ENCODE peak calls at places on chromosomes 7 and 10, in five cellular contexts. M is naive thymus-derived CD4-positive, alpha-beta T cell; H is SK-N-SH; S is left lung; K is A549. R is an unnamed sample.

GRCh38 chr10:97844672-97845071 is 5.0 kb upstream of the GOLGA7B start:
- DNase-seq in S (no peak), M (no peak), K (no peak), H (no peak), R (no peak)

GRCh38 chr10:29590598-29591415 is 44.0 kb downstream of the SVIL start:
- DNase-seq in M (peak), H (peak), K (peak), S (no peak), R (no peak)

GRCh38 chr10:80498833-80499671 is 38.6 kb upstream of the SH2D4B start:
- DNase-seq in M (no peak), H (no peak), K (peak), S (peak), R (peak)

GRCh38 chr10:44180321-44181154 is 204.4 kb downstream of the CXCL12 start:
- DNase-seq in S (no peak), M (no peak), H (no peak), K (no peak), R (no peak)

GRCh38 chr10:102629661-102630614 is 14.3 kb upstream of the TRIM8 start:
- DNase-seq in H (no peak), S (no peak), K (peak), M (no peak), R (peak)

GRCh38 chr10:79184141-79184625 is 115.4 kb downstream of the ZMIZ1 start:
- DNase-seq in H (peak), K (peak), S (peak), M (no peak), R (peak)

GRCh38 chr7:116193329-116194087 is 16.8 kb upstream of the TES start:
- DNase-seq in H (no peak), K (no peak), M (no peak), S (no peak), R (no peak)

GRCh38 chr10:17348111-17349008 is 106.0 kb downstream of the ST8SIA6 start:
- DNase-seq in K (peak), H (peak), M (no peak), S (peak), R (peak)

GRCh38 chr10:48545462-48546145 is 59.3 kb downstream of the ARHGAP22 start:
- DNase-seq in H (peak), S (no peak), M (no peak), K (no peak), R (no peak)

GRCh38 chr10:126843299-126843934 is 61.8 kb upstream of the DOCK1 start:
- DNase-seq in M (no peak), K (no peak), H (no peak), S (no peak), R (no peak)

GRCh38 chr7:93245525-93246432 is 13.6 kb downstream of the VPS50 start:
- DNase-seq in S (no peak), K (peak), H (peak), M (peak), R (no peak)

GRCh38 chr10:96904648-96905047 is 72.5 kb downstream of the LCOR start:
- DNase-seq in H (no peak), S (no peak), M (no peak), K (no peak), R (no peak)

GRCh38 chr10:74328388-74328787 is 177.4 kb downstream of the ADK start:
- DNase-seq in H (no peak), S (no peak), K (no peak), M (no peak), R (no peak)

GRCh38 chr7:44257618-44258422 is 57.0 kb downstream of the YKT6 start:
- DNase-seq in H (peak), S (peak), M (peak), K (peak), R (peak)

GRCh38 chr10:88027570-88027969 is 164.1 kb downstream of the PTEN start:
- DNase-seq in M (no peak), H (no peak), S (peak), K (no peak), R (no peak)

GRCh38 chr7:19290936-19291335 is 145.7 kb upstream of the FERD3L start:
- DNase-seq in M (no peak), H (no peak), S (no peak), K (no peak), R (no peak)

GRCh38 chr7:149494738-149495368 is 2.8 kb downstream of the ZNF746 start:
- DNase-seq in H (no peak), M (no peak), K (peak), S (no peak), R (peak)

GRCh38 chr7:7443951-7444350 is 91.7 kb downstream of the COL28A1 start:
- DNase-seq in K (no peak), S (no peak), M (no peak), H (no peak), R (no peak)

GRCh38 chr10:75283150-75284096 is 47.7 kb upstream of the COMTD1 start:
- DNase-seq in M (no peak), K (no peak), H (no peak), S (no peak), R (no peak)

GRCh38 chr10:69247313-69247710 is 27.2 kb downstream of the HKDC1 start:
- DNase-seq in M (no peak), H (no peak), S (no peak), K (no peak), R (no peak)

GRCh38 chr7:78226059-78226658 is 427.6 kb downstream of the PHTF2 start:
- DNase-seq in M (no peak), S (peak), K (peak), H (peak), R (no peak)

GRCh38 chr7:119733480-119733879 is 539.5 kb upstream of the KCND2 start:
- DNase-seq in K (no peak), M (no peak), S (no peak), H (no peak), R (no peak)

GRCh38 chr10:9198611-9199010 is 1144.1 kb downstream of the GATA3 start:
- DNase-seq in S (no peak), H (no peak), K (no peak), M (no peak), R (no peak)

GRCh38 chr10:117409549-117410283 is 34.5 kb upstream of the PDZD8 start:
- DNase-seq in H (no peak), S (peak), K (no peak), M (no peak), R (no peak)

GRCh38 chr7:156017431-156017830 is 205.2 kb upstream of the SHH start:
- DNase-seq in M (no peak), S (no peak), K (no peak), H (no peak), R (no peak)

GRCh38 chr7:110084177-110084807 is 1006.6 kb upstream of the LRRN3 start:
- DNase-seq in S (no peak), K (no peak), H (no peak), M (no peak), R (no peak)

GRCh38 chr10:91891285-91892001 is 17.8 kb downstream of the FGFBP3 start:
- DNase-seq in K (peak), H (no peak), M (no peak), S (no peak), R (peak)

DNA sequence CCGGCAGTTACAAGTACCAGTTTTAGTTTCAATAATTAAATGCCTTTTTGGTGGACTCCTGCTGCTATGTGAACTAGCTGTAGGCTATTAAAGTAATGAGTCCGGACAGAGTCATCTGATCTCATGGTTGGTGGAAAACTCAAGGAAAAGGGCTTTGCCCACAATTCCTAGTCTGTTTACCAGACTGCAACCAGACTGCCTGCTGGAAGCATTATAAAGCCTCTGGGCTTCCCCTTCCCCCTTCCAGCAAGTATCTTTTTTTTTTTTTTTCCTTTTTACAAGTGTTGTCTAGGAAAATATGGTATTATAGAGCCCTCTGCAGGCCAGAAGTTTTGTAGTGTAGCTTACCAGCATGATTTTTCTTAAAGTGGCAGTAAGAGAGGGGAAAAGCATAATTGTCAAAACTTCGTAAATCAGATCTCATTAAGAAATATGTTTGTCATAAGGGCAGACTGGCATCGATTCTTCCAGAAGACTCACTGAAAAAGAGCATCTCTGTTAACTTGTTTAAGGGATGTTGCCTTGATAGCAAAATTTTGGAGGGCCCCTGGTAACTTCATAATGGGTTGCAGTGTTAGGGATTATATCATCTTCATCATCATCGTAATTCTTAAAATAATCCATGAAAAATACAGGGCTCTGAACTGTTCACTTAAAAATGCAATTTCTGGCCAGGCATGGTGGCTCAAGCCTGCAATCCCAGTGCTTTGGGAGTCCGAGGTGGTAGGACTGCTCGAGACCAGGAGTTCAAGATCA is 181.3 kb downstream of the TAX1BP1 start:
- DNase-seq in S (no peak), K (peak), H (peak), M (peak), R (peak)
- H3K4me3 ChIP-seq in S (no peak), K (peak), H (peak), M (no peak), R (peak)

DNA sequence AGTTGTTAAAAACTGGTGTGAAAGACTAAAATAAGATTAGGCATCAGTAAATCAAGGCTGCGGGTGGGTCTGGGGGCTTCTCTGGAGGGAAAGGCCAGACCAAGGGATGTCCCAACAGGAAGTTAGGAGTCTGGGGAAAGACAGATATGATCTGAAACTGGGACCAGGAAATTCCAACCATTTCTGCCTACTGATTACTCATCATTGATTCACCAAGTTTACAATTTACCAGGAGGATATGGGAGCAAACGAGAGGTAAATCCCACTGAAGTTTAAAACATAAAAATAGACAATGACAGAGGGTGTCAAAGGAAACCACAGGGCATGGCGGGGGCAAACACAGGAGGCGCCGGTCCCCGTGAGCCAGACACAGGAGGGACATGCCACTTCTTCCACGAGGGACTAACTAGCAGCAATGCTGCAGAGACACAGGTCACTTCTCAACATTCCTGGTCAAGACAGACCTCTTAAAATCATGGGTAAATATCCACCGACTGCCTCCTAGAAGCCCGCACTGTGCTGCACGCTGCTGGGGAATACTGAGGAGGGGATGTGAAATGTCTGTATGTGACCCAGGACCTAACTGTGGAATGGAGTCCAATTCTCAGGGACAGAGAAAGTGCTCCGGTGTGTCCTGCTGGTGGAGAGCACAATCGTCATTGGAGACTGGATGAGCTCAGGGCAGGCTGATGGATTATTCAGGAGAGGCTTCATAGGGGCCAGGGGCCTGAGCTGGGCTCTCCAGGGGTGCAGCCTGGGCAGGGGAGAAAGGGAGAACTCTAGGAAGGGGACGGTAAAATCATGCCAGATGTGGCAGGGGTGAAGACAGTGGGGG is 153.4 kb upstream of the KLF14 start:
- DNase-seq in H (no peak), K (peak), M (no peak), S (no peak), R (no peak)
- H3K4me3 ChIP-seq in H (no peak), K (peak), M (no peak), S (no peak), R (no peak)

GRCh38 chr10:128063736-128064614 is 62.2 kb downstream of the MKI67 start:
- DNase-seq in S (peak), K (no peak), H (no peak), M (no peak), R (no peak)
- H3K4me3 ChIP-seq in S (no peak), K (no peak), H (no peak), M (peak), R (no peak)

DNA sequence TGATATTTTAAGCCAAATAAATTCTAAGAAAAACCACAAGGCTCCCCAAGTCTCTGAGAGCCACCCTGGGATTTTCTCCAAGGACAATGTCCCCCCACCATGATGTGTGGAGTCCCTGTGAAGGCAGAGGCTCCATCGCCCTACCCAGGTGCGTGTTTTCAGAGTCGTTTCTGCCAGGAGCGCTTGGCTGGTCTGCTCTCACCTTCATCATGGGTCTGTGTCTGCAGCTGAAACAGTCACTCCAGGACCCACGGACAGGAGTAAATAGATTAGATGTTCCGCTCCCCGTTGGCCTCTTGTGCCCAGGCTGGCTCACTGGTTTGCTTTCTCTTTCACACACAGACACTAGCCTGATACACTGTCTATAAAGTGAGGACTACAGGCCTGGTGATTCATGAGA is 217.5 kb downstream of the SFMBT2 start:
- DNase-seq in M (no peak), H (no peak), K (no peak), S (no peak), R (no peak)
- H3K4me3 ChIP-seq in M (peak), H (no peak), K (no peak), S (no peak), R (no peak)